ENCODE peak calls at places on chromosomes 5 and 9, in eight cellular contexts. W is heart left ventricle, D is HT1080, G is T-helper 1 cell, R is posterior vena cava, U is NB4, J is nucleus accumbens, P is epithelial cell of prostate. K is an unnamed sample.

GRCh38 chr5:96640696-96641095 is 21.5 kb upstream of the CAST start:
- DNase-seq in U (no peak), R (no peak), G (no peak), W (no peak), P (no peak), J (no peak), D (no peak), K (no peak)

GRCh38 chr9:114069476-114070187 is 8.5 kb downstream of the AMBP start:
- DNase-seq in U (no peak), W (no peak), J (no peak), G (no peak), P (no peak), R (no peak), D (no peak), K (no peak)

GRCh38 chr5:83844320-83845068 is 123.8 kb upstream of the HAPLN1 start:
- DNase-seq in D (peak; percentile 50), W (peak; percentile 26), J (no peak), U (peak; percentile 22), P (no peak), G (no peak), R (no peak), K (no peak)

GRCh38 chr9:128917151-128917849 is 3.5 kb upstream of the PHYHD1 start:
- DNase-seq in J (peak; percentile 40), U (no peak), R (peak; percentile 92), P (no peak), W (peak; percentile 88), G (no peak), D (no peak), K (peak; percentile 81)

GRCh38 chr9:15144567-15145174 is 162.3 kb downstream of the TTC39B start:
- DNase-seq in G (no peak), R (no peak), W (no peak), U (no peak), D (peak; percentile 58), P (peak; percentile 50), J (no peak), K (peak; percentile 18)

GRCh38 chr5:35367534-35367933 is 137.2 kb upstream of the PRLR start:
- DNase-seq in G (no peak), R (no peak), D (no peak), W (no peak), J (no peak), U (no peak), P (no peak), K (no peak)

GRCh38 chr9:21836437-21837161 is 34.2 kb downstream of the MTAP start:
- DNase-seq in R (no peak), U (no peak), P (peak; percentile 98), W (no peak), G (no peak), D (no peak), J (no peak), K (peak; percentile 49)

GRCh38 chr5:113487411-113487778 is 858 bp downstream of the MCC start:
- DNase-seq in P (no peak), R (no peak), U (no peak), W (peak; percentile 28), G (no peak), D (peak; percentile 12), J (no peak), K (no peak)

GRCh38 chr5:126178521-126178920 is 244.7 kb upstream of the GRAMD2B start:
- DNase-seq in D (no peak), P (no peak), W (no peak), R (no peak), G (no peak), J (no peak), U (no peak), K (no peak)

GRCh38 chr5:138725153-138725884 is 27.9 kb upstream of the CTNNA1 start:
- DNase-seq in J (peak; percentile 44), D (peak; percentile 55), G (no peak), R (no peak), W (no peak), U (peak; percentile 85), P (peak; percentile 82), K (peak; percentile 19)

GRCh38 chr9:114387678-114388431 is at the start of gene AKNA:
- DNase-seq in P (no peak), J (peak; percentile 76), D (no peak), U (peak; percentile 91), W (peak; percentile 90), G (peak; percentile 74), R (peak; percentile 94), K (peak; percentile 67)

GRCh38 chr9:73715591-73715990 is 563.9 kb downstream of the ANXA1 start:
- DNase-seq in R (no peak), W (no peak), U (no peak), G (no peak), P (no peak), D (no peak), J (no peak), K (no peak)

GRCh38 chr9:137078701-137079400 is 1.5 kb downstream of the UAP1L1 start:
- DNase-seq in P (no peak), R (no peak), D (no peak), G (no peak), J (no peak), U (no peak), W (no peak), K (no peak)

GRCh38 chr5:142689081-142689480 is 3.2 kb upstream of the FGF1 start:
- DNase-seq in U (no peak), W (no peak), P (no peak), J (no peak), R (no peak), D (no peak), G (no peak), K (no peak)

GRCh38 chr9:90309809-90310522 is 332.7 kb downstream of the DIRAS2 start:
- DNase-seq in D (no peak), R (no peak), J (no peak), W (no peak), G (no peak), P (no peak), U (no peak), K (no peak)

GRCh38 chr5:179411161-179411841 is 66.0 kb upstream of the ADAMTS2 start:
- DNase-seq in W (no peak), D (no peak), U (no peak), R (no peak), J (no peak), P (no peak), G (no peak), K (no peak)

GRCh38 chr5:31408814-31409213 is 123.1 kb downstream of the DROSHA start:
- DNase-seq in G (no peak), P (peak; percentile 82), D (peak; percentile 64), J (no peak), U (no peak), W (no peak), R (no peak), K (no peak)

GRCh38 chr5:135162661-135163265 is 128.7 kb upstream of the PITX1 start:
- DNase-seq in J (no peak), R (no peak), U (no peak), P (no peak), G (no peak), D (no peak), W (no peak), K (no peak)

GRCh38 chr9:134236935-134237629 is 72.7 kb upstream of the RNU6ATAC start:
- DNase-seq in U (no peak), P (no peak), R (no peak), J (no peak), D (no peak), W (no peak), G (no peak), K (no peak)

GRCh38 chr9:98690686-98691085 is 18.0 kb downstream of the GABBR2 start:
- DNase-seq in D (no peak), R (no peak), U (no peak), G (no peak), J (no peak), W (no peak), P (no peak), K (no peak)

GRCh38 chr5:67941750-67942450 is 273.7 kb upstream of the PIK3R1 start:
- DNase-seq in P (no peak), R (no peak), U (no peak), J (no peak), W (no peak), G (no peak), D (no peak), K (no peak)

GRCh38 chr5:112647428-112647827 is 90.3 kb upstream of the APC start:
- DNase-seq in R (no peak), D (no peak), G (no peak), W (no peak), P (no peak), J (no peak), U (no peak), K (no peak)

GRCh38 chr5:150295741-150296486 is 6.3 kb upstream of the CAMK2A start:
- DNase-seq in J (no peak), R (peak; percentile 62), G (no peak), D (no peak), P (no peak), U (no peak), W (no peak), K (no peak)

GRCh38 chr9:137972988-137973470 is 95.4 kb downstream of the CACNA1B start:
- DNase-seq in P (no peak), G (no peak), J (no peak), D (no peak), U (no peak), W (peak; percentile 30), R (peak; percentile 74), K (no peak)

GRCh38 chr9:36900856-36901220 is 133.2 kb downstream of the PAX5 start:
- DNase-seq in G (no peak), W (no peak), U (no peak), D (no peak), P (no peak), J (no peak), R (no peak), K (no peak)

GRCh38 chr5:168270446-168270845 is 21.0 kb upstream of the WWC1 start:
- DNase-seq in D (no peak), G (no peak), J (no peak), R (no peak), P (no peak), U (no peak), W (no peak), K (no peak)

GRCh38 chr9:12697719-12698118 is 4.5 kb downstream of the TYRP1 start:
- DNase-seq in P (no peak), G (no peak), U (no peak), J (no peak), D (no peak), W (no peak), R (no peak), K (no peak)

GRCh38 chr5:158384535-158385421 is 525.8 kb upstream of the CLINT1 start:
- DNase-seq in W (no peak), R (no peak), U (peak; percentile 25), J (no peak), P (peak; percentile 44), G (no peak), D (peak; percentile 99), K (no peak)

GRCh38 chr5:147382776-147383175 is 127.1 kb downstream of the DPYSL3 start:
- DNase-seq in U (no peak), W (peak; percentile 31), D (peak; percentile 31), G (no peak), R (no peak), P (no peak), J (no peak), K (no peak)

K was measured in gastrocnemius medialis.